ENCODE peak calls at places on chromosomes 1 and 21, in six cellular contexts. One of them, this sample, is unnamed.

GRCh38 chr1:59177756-59178155 is 119.1 kb upstream of the FGGY start:
- DNase-seq in choroid plexus epithelial cell: no peak
- DNase-seq in CD4-positive, alpha-beta T cell: no peak
- DNase-seq in H4: no peak
- DNase-seq in heart left ventricle: no peak
- DNase-seq in HepG2: no peak
- DNase-seq in this sample: no peak

GRCh38 chr1:21816602-21817302 is 4.7 kb downstream of the LDLRAD2 start:
- DNase-seq in choroid plexus epithelial cell: peak
- DNase-seq in CD4-positive, alpha-beta T cell: no peak
- DNase-seq in H4: no peak
- DNase-seq in heart left ventricle: no peak
- DNase-seq in HepG2: peak
- DNase-seq in this sample: no peak

GRCh38 chr1:212255705-212256307 is 29.4 kb upstream of the PPP2R5A start:
- DNase-seq in choroid plexus epithelial cell: peak
- DNase-seq in CD4-positive, alpha-beta T cell: no peak
- DNase-seq in H4: no peak
- DNase-seq in heart left ventricle: no peak
- DNase-seq in HepG2: peak
- DNase-seq in this sample: no peak

GRCh38 chr1:100009458-100009857 is 39.7 kb downstream of the SLC35A3 start:
- DNase-seq in choroid plexus epithelial cell: peak
- DNase-seq in CD4-positive, alpha-beta T cell: no peak
- DNase-seq in H4: no peak
- DNase-seq in heart left ventricle: no peak
- DNase-seq in HepG2: no peak
- DNase-seq in this sample: no peak

GRCh38 chr1:222034790-222035189 is 292.9 kb upstream of the DUSP10 start:
- DNase-seq in choroid plexus epithelial cell: peak
- DNase-seq in CD4-positive, alpha-beta T cell: no peak
- DNase-seq in H4: no peak
- DNase-seq in heart left ventricle: no peak
- DNase-seq in HepG2: no peak
- DNase-seq in this sample: no peak

GRCh38 chr21:27077501-27077900 is 110.6 kb upstream of the ADAMTS5 start:
- DNase-seq in choroid plexus epithelial cell: no peak
- DNase-seq in CD4-positive, alpha-beta T cell: no peak
- DNase-seq in H4: no peak
- DNase-seq in heart left ventricle: no peak
- DNase-seq in HepG2: no peak
- DNase-seq in this sample: no peak

GRCh38 chr1:21256776-21257175 is 33.5 kb downstream of the ECE1 start:
- DNase-seq in choroid plexus epithelial cell: no peak
- DNase-seq in CD4-positive, alpha-beta T cell: no peak
- DNase-seq in H4: no peak
- DNase-seq in heart left ventricle: peak
- DNase-seq in HepG2: no peak
- DNase-seq in this sample: no peak

GRCh38 chr1:24724345-24725208 is 20.7 kb upstream of the CLIC4 start:
- DNase-seq in choroid plexus epithelial cell: peak
- DNase-seq in CD4-positive, alpha-beta T cell: no peak
- DNase-seq in H4: peak
- DNase-seq in heart left ventricle: no peak
- DNase-seq in HepG2: peak
- DNase-seq in this sample: peak

GRCh38 chr1:216054593-216054992 is 368.7 kb downstream of the USH2A start:
- DNase-seq in choroid plexus epithelial cell: no peak
- DNase-seq in CD4-positive, alpha-beta T cell: no peak
- DNase-seq in H4: no peak
- DNase-seq in heart left ventricle: no peak
- DNase-seq in HepG2: no peak
- DNase-seq in this sample: no peak

GRCh38 chr21:25005388-25005787 is 601.9 kb downstream of the MRPL39 start:
- DNase-seq in choroid plexus epithelial cell: peak
- DNase-seq in CD4-positive, alpha-beta T cell: no peak
- DNase-seq in H4: peak
- DNase-seq in heart left ventricle: no peak
- DNase-seq in HepG2: no peak
- DNase-seq in this sample: no peak

GRCh38 chr1:58812468-58812867 is 28.6 kb upstream of the JUN start:
- DNase-seq in choroid plexus epithelial cell: peak
- DNase-seq in CD4-positive, alpha-beta T cell: no peak
- DNase-seq in H4: no peak
- DNase-seq in heart left ventricle: no peak
- DNase-seq in HepG2: no peak
- DNase-seq in this sample: no peak

GRCh38 chr21:38402291-38402690 is 96.0 kb downstream of the ERG start:
- DNase-seq in choroid plexus epithelial cell: no peak
- DNase-seq in CD4-positive, alpha-beta T cell: no peak
- DNase-seq in H4: no peak
- DNase-seq in heart left ventricle: no peak
- DNase-seq in HepG2: no peak
- DNase-seq in this sample: no peak

GRCh38 chr1:234836045-234836681 is 226.2 kb upstream of the IRF2BP2 start:
- DNase-seq in choroid plexus epithelial cell: no peak
- DNase-seq in CD4-positive, alpha-beta T cell: no peak
- DNase-seq in H4: no peak
- DNase-seq in heart left ventricle: no peak
- DNase-seq in HepG2: no peak
- DNase-seq in this sample: no peak

GRCh38 chr1:55081188-55081904 is 42.0 kb downstream of the PCSK9 start:
- DNase-seq in choroid plexus epithelial cell: peak
- DNase-seq in CD4-positive, alpha-beta T cell: no peak
- DNase-seq in H4: no peak
- DNase-seq in heart left ventricle: no peak
- DNase-seq in HepG2: no peak
- DNase-seq in this sample: no peak

GRCh38 chr1:115299266-115299665 is 38.8 kb downstream of the NGF start:
- DNase-seq in choroid plexus epithelial cell: peak
- DNase-seq in CD4-positive, alpha-beta T cell: no peak
- DNase-seq in H4: no peak
- DNase-seq in heart left ventricle: no peak
- DNase-seq in HepG2: no peak
- DNase-seq in this sample: no peak

GRCh38 chr1:192550922-192551534 is 24.5 kb upstream of the RGS1 start:
- DNase-seq in choroid plexus epithelial cell: peak
- DNase-seq in CD4-positive, alpha-beta T cell: no peak
- DNase-seq in H4: peak
- DNase-seq in heart left ventricle: no peak
- DNase-seq in HepG2: no peak
- DNase-seq in this sample: peak

GRCh38 chr1:175481126-175482071 is 262.0 kb downstream of the TNR start:
- DNase-seq in choroid plexus epithelial cell: peak
- DNase-seq in CD4-positive, alpha-beta T cell: no peak
- DNase-seq in H4: no peak
- DNase-seq in heart left ventricle: no peak
- DNase-seq in HepG2: no peak
- DNase-seq in this sample: no peak

GRCh38 chr1:187476671-187477070 is 647.9 kb downstream of the PLA2G4A start:
- DNase-seq in choroid plexus epithelial cell: peak
- DNase-seq in CD4-positive, alpha-beta T cell: no peak
- DNase-seq in H4: no peak
- DNase-seq in heart left ventricle: no peak
- DNase-seq in HepG2: no peak
- DNase-seq in this sample: no peak

GRCh38 chr1:21638531-21639341 is 30.4 kb downstream of the RAP1GAP start:
- DNase-seq in choroid plexus epithelial cell: peak
- DNase-seq in CD4-positive, alpha-beta T cell: no peak
- DNase-seq in H4: peak
- DNase-seq in heart left ventricle: peak
- DNase-seq in HepG2: peak
- DNase-seq in this sample: peak